ENCODE peak calls at places on chromosome 12, in ten cellular contexts. P is BJ; D is AG04450; R is fibroblast of the aortic adventitia; H is thyroid gland; B is AG09309; K is esophagus squamous epithelium; S is CD8-positive, alpha-beta T cell; L is hepatocyte; C is HepG2. G is an unnamed sample.

GRCh38 chr12:25904442-25904841 is 54.0 kb upstream of the RASSF8 start:
- DNase-seq in P (no peak), D (no peak), R (peak; percentile 28), H (no peak), B (no peak), K (no peak), S (no peak), L (no peak), C (no peak), G (no peak)

GRCh38 chr12:51323966-51324895 is at the start of gene BIN2:
- DNase-seq in P (no peak), D (no peak), R (no peak), H (peak; percentile 27), B (no peak), K (no peak), S (peak; percentile 78), L (no peak), C (no peak), G (peak; percentile 91)

GRCh38 chr12:112319395-112319794 is 62.8 kb downstream of the HECTD4 start:
- DNase-seq in P (no peak), D (no peak), R (no peak), H (no peak), B (no peak), K (no peak), S (no peak), L (no peak), C (peak; percentile 12), G (no peak)

GRCh38 chr12:33488036-33488435 is 48.4 kb upstream of the SYT10 start:
- DNase-seq in P (no peak), D (no peak), R (no peak), H (no peak), B (no peak), K (no peak), S (no peak), L (peak; percentile 57), C (peak; percentile 8), G (no peak)

GRCh38 chr12:8681129-8681902 is 16.5 kb upstream of the RIMKLB start:
- DNase-seq in P (no peak), D (no peak), R (peak; percentile 98), H (no peak), B (no peak), K (no peak), S (no peak), L (peak; percentile 82), C (no peak), G (no peak)

GRCh38 chr12:49190317-49190716 is 1.4 kb upstream of the TUBA1A start:
- DNase-seq in P (no peak), D (no peak), R (no peak), H (no peak), B (no peak), K (no peak), S (no peak), L (no peak), C (no peak), G (no peak)

GRCh38 chr12:120688527-120689071 is 1.6 kb downstream of the MLEC start:
- DNase-seq in P (no peak), D (no peak), R (peak; percentile 47), H (peak; percentile 27), B (no peak), K (no peak), S (no peak), L (peak; percentile 57), C (no peak), G (no peak)

GRCh38 chr12:80317899-80318298 is 126.1 kb upstream of the PTPRQ start:
- DNase-seq in P (no peak), D (no peak), R (no peak), H (no peak), B (no peak), K (no peak), S (no peak), L (no peak), C (no peak), G (no peak)

GRCh38 chr12:1013618-1014489 is 22.8 kb downstream of the ERC1 start:
- DNase-seq in P (peak; percentile 33), D (peak; percentile 45), R (peak; percentile 82), H (peak; percentile 5), B (peak; percentile 32), K (no peak), S (no peak), L (peak; percentile 13), C (no peak), G (no peak)

GRCh38 chr12:121811434-121812319 is 7.9 kb downstream of the SETD1B start:
- DNase-seq in P (no peak), D (no peak), R (peak; percentile 63), H (peak; percentile 81), B (no peak), K (no peak), S (peak; percentile 60), L (peak; percentile 89), C (peak; percentile 57), G (peak; percentile 76)

GRCh38 chr12:27615331-27615891 is 80.8 kb upstream of the REP15 start:
- DNase-seq in P (peak; percentile 78), D (no peak), R (peak; percentile 81), H (no peak), B (peak; percentile 81), K (no peak), S (no peak), L (peak; percentile 30), C (no peak), G (no peak)

GRCh38 chr12:29317556-29318363 is 63.2 kb downstream of the ERGIC2 start:
- DNase-seq in P (no peak), D (no peak), R (peak; percentile 37), H (peak; percentile 2), B (no peak), K (no peak), S (peak; percentile 44), L (peak; percentile 71), C (peak; percentile 62), G (no peak)

GRCh38 chr12:115378296-115378695 is 694.3 kb upstream of the TBX3 start:
- DNase-seq in P (no peak), D (no peak), R (no peak), H (no peak), B (no peak), K (no peak), S (no peak), L (no peak), C (no peak), G (no peak)

GRCh38 chr12:45587042-45587441 is 142.5 kb upstream of the ARID2 start:
- DNase-seq in P (no peak), D (no peak), R (no peak), H (no peak), B (no peak), K (no peak), S (no peak), L (peak; percentile 11), C (no peak), G (no peak)
- H3K4me3 ChIP-seq in P (no peak overlapping the region), D (no peak overlapping the region), R (no peak overlapping the region), H (no peak overlapping the region), B (no peak overlapping the region), K (no peak overlapping the region), S (no peak overlapping the region), L (no peak overlapping the region), C (no peak overlapping the region), G (no peak overlapping the region)

GRCh38 chr12:70402597-70402996 is 36.5 kb downstream of the KCNMB4 start:
- DNase-seq in P (no peak), D (no peak), R (peak; percentile 25), H (no peak), B (no peak), K (no peak), S (no peak), L (no peak), C (no peak), G (no peak)
- TF ChIP-seq CTCF in P (peak; percentile 4), D (no peak), R (peak; percentile 13), H (no peak), B (peak; percentile 11), K (no peak), S (no peak), L (no peak), C (peak; percentile 6), G (peak; percentile 16)

GRCh38 chr12:89933911-89934310 is 225.3 kb upstream of the ATP2B1 start:
- DNase-seq in P (peak; percentile 28), D (no peak), R (peak; percentile 93), H (no peak), B (peak; percentile 69), K (no peak), S (no peak), L (no peak), C (no peak), G (no peak)

GRCh38 chr12:89924191-89924590 is 215.6 kb upstream of the ATP2B1 start:
- DNase-seq in P (no peak), D (no peak), R (no peak), H (no peak), B (no peak), K (no peak), S (no peak), L (no peak), C (no peak), G (no peak)

GRCh38 chr12:89927226-89927698 is 218.6 kb upstream of the ATP2B1 start:
- DNase-seq in P (no peak), D (no peak), R (no peak), H (no peak), B (no peak), K (no peak), S (no peak), L (no peak), C (no peak), G (peak; percentile 73)

GRCh38 chr12:89932950-89933349 is 224.3 kb upstream of the ATP2B1 start:
- DNase-seq in P (no peak), D (no peak), R (peak; percentile 19), H (no peak), B (no peak), K (no peak), S (no peak), L (no peak), C (no peak), G (no peak)

DNA sequence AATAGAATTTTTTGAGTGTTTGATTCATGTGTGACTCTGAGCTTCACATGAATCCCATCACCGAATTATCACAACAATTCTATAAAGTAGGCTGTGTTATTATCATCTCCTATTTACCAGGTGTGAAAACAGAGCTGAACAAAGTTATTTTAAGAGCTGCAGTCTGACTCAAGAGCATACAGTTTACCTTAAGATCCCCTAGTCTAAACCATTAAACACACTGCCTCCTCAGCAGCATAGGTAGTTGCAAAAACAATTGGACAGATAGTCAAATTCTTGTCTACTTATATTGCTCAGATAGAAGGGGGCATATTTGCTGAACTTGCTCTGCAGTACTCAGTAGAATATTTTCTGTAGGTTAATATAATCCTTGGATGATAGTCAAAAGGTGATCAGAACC is 219.8 kb upstream of the ATP2B1 start:
- DNase-seq in P (no peak), D (no peak), R (no peak), H (no peak), B (no peak), K (no peak), S (no peak), L (no peak), C (no peak), G (no peak)
- H3K4me3 ChIP-seq in P (no peak overlapping the region), D (no peak overlapping the region), R (no peak overlapping the region), H (no peak overlapping the region), B (no peak overlapping the region), K (no peak overlapping the region), S (no peak overlapping the region), L (no peak overlapping the region), C (no peak overlapping the region), G (peak overlapping the region; percentile 49)

DNA sequence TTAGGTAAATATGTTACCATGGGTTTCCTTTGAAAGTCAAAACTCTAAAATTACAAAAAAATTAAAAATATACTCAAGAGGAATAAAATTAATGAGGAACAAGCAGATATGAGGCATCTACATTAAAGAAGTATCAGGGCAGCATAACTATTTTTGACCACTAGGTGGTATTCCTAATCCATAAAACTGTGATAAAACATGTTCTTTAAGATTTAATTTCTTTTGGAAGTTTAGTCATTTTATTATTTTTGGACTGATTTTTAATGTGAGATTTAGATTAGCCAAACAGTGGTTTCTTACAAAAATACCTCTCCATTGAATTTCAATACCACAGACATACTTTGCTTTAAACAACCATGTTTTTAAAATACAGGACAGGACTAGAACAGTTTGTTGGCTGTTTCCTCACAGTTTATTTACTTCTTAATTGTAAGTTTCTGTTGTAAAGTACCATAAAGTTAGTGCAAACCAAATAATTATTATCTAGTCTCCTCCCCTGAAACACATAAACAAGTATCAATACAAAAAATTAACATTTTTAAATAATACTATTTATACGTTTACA is 49.8 kb downstream of the NTS start:
- DNase-seq in P (no peak), D (no peak), R (peak; percentile 78), H (no peak), B (peak; percentile 7), K (no peak), S (no peak), L (peak; percentile 20), C (no peak), G (no peak)
- TF ChIP-seq CTCF in P (peak; percentile 55), D (peak; percentile 69), R (peak; percentile 67), H (peak; percentile 67), B (peak; percentile 48), K (no peak), S (no peak), L (peak; percentile 69), C (peak; percentile 26), G (peak; percentile 46)